ENCODE peak calls at places on chromosome 10, in five cellular contexts. T, F, V, I and P are unnamed samples. For H3K4me1, the result is how much of the 10 kb centered on the place peaks cover.

GRCh38 chr10:130021373-130021950 is 57.4 kb upstream of the EBF3 start:
- DNase-seq in V (no peak), T (no peak), I (no peak), F (no peak), P (no peak)

GRCh38 chr10:95354130-95354529 is 63.3 kb upstream of the PDLIM1 start:
- DNase-seq in T (no peak), I (no peak), V (no peak), F (no peak), P (no peak)

GRCh38 chr10:6592080-6592479 is 12.0 kb upstream of the PRKCQ start:
- DNase-seq in V (no peak), F (no peak), T (no peak), I (no peak), P (no peak)

GRCh38 chr10:60883187-60883586 is 60.8 kb downstream of the RHOBTB1 start:
- DNase-seq in F (peak), T (peak), I (no peak), V (no peak), P (peak)

GRCh38 chr10:106705576-106706526 is 458.7 kb downstream of the SORCS1 start:
- DNase-seq in T (peak), I (peak), F (peak), V (peak), P (no peak)

GRCh38 chr10:57988964-57989363 is 278.7 kb downstream of the IPMK start:
- DNase-seq in F (no peak), T (no peak), V (no peak), I (no peak), P (no peak)

GRCh38 chr10:3339531-3339950 is 167.0 kb upstream of the PITRM1 start:
- DNase-seq in T (no peak), V (peak), I (no peak), F (no peak), P (no peak)

GRCh38 chr10:132654708-132655661 is 117.4 kb downstream of the INPP5A start:
- DNase-seq in F (peak), I (peak), T (peak), V (peak), P (no peak)

GRCh38 chr10:12252882-12253546 is 57.0 kb downstream of the CDC123 start:
- DNase-seq in V (no peak), I (no peak), T (no peak), F (no peak), P (no peak)

DNA sequence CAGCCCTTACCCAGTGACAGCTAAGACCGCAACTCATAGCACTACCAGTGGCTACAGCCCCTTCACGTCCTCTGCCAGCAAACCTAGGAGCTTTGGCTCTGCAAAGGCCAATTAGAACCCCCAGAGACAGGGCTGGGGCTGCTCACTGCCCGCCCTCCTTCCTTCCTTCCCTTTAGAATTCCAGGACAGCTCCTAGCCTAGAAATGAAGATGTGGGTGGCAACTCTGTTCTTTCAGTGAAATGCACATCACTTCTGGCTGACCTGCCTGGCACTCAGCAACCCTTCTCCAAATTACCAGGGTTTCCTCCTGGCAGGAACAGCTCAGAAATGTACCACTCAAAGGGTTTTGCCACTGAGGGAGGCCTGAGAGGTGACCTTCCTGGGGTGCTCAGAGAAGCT is 99.9 kb downstream of the FAM53B start:
- DNase-seq in T (no peak), V (no peak), F (no peak), I (no peak), P (no peak)
- H3K4me1 ChIP-seq in T (under half), V (under half), F (under half), I (half or more), P (under half)

GRCh38 chr10:72318383-72319262 is 36.1 kb downstream of the DNAJB12 start:
- DNase-seq in I (no peak), F (no peak), T (no peak), V (no peak), P (no peak)
- H3K4me1 ChIP-seq in I (half or more), F (under half), T (under half), V (under half), P (under half)

GRCh38 chr10:521261-521660 is 168.2 kb downstream of the DIP2C start:
- DNase-seq in V (no peak), I (no peak), T (no peak), F (no peak), P (no peak)

GRCh38 chr10:519716-520401 is 169.6 kb downstream of the DIP2C start:
- DNase-seq in V (no peak), F (no peak), T (no peak), I (no peak), P (no peak)

GRCh38 chr10:519055-519715 is 170.3 kb downstream of the DIP2C start:
- DNase-seq in I (no peak), V (no peak), T (no peak), F (no peak), P (no peak)

GRCh38 chr10:521844-522243 is 167.6 kb downstream of the DIP2C start:
- DNase-seq in V (no peak), F (no peak), I (peak), T (no peak), P (no peak)

GRCh38 chr10:520402-520787 is 169.1 kb downstream of the DIP2C start:
- DNase-seq in I (no peak), V (no peak), F (no peak), T (no peak), P (no peak)
- H3K4me1 ChIP-seq in I (under half), V (under half), F (under half), T (under half), P (under half)

GRCh38 chr10:62048919-62049636 is 147.6 kb downstream of the ARID5B start:
- DNase-seq in F (peak), I (peak), T (peak), V (peak), P (peak)
- H3K4me1 ChIP-seq in F (under half), I (half or more), T (under half), V (half or more), P (under half)

GRCh38 chr10:64110079-64110478 is 588.9 kb downstream of the REEP3 start:
- DNase-seq in F (no peak), T (no peak), I (no peak), V (no peak), P (no peak)
- H3K4me1 ChIP-seq in F (under half), T (under half), I (under half), V (under half), P (under half)

GRCh38 chr10:98338896-98339295 is 70.9 kb upstream of the LOXL4 start:
- DNase-seq in V (no peak), T (no peak), I (no peak), F (no peak), P (no peak)
- H3K4me1 ChIP-seq in V (under half), T (under half), I (under half), F (under half), P (under half)

GRCh38 chr10:128530301-128530700 is 404.1 kb upstream of the MKI67 start:
- DNase-seq in T (no peak), I (no peak), V (no peak), F (no peak), P (no peak)
- H3K4me1 ChIP-seq in T (under half), I (under half), V (under half), F (under half), P (under half)

GRCh38 chr10:77532068-77532467 is 105.5 kb downstream of the KCNMA1 start:
- DNase-seq in T (no peak), V (peak), I (no peak), F (no peak), P (no peak)
- H3K4me1 ChIP-seq in T (under half), V (half or more), I (under half), F (under half), P (under half)